ENCODE peak calls at places on chromosomes 5 and 9, in seven cellular contexts. One of them, this sample, is unnamed.

GRCh38 chr5:160311491-160312138 is 749 bp downstream of the CCNJL start:
- DNase-seq in HFF-Myc: no peak
- DNase-seq in AG04450: no peak
- DNase-seq in lower leg skin: no peak
- DNase-seq in left ventricle myocardium inferior: peak; percentile 52
- DNase-seq in GM12865: no peak
- DNase-seq in fibroblast of lung: peak; percentile 11
- DNase-seq in this sample: no peak

GRCh38 chr5:145920542-145921210 is 15.7 kb upstream of the SH3RF2 start:
- DNase-seq in HFF-Myc: no peak
- DNase-seq in AG04450: no peak
- DNase-seq in lower leg skin: no peak
- DNase-seq in left ventricle myocardium inferior: no peak
- DNase-seq in GM12865: no peak
- DNase-seq in fibroblast of lung: no peak
- DNase-seq in this sample: no peak

GRCh38 chr5:156322666-156323065 is 4.3 kb upstream of the SGCD start:
- DNase-seq in HFF-Myc: no peak
- DNase-seq in AG04450: no peak
- DNase-seq in lower leg skin: no peak
- DNase-seq in left ventricle myocardium inferior: no peak
- DNase-seq in GM12865: no peak
- DNase-seq in fibroblast of lung: no peak
- DNase-seq in this sample: no peak

GRCh38 chr9:96391021-96391765 is 7.7 kb upstream of the SLC35D2 start:
- DNase-seq in HFF-Myc: no peak
- DNase-seq in AG04450: no peak
- DNase-seq in lower leg skin: no peak
- DNase-seq in left ventricle myocardium inferior: no peak
- DNase-seq in GM12865: no peak
- DNase-seq in fibroblast of lung: no peak
- DNase-seq in this sample: no peak

GRCh38 chr5:40678021-40678939 is 1.4 kb upstream of the PTGER4 start:
- DNase-seq in HFF-Myc: no peak
- DNase-seq in AG04450: no peak
- DNase-seq in lower leg skin: no peak
- DNase-seq in left ventricle myocardium inferior: no peak
- DNase-seq in GM12865: peak; percentile 20
- DNase-seq in fibroblast of lung: peak; percentile 26
- DNase-seq in this sample: no peak

GRCh38 chr5:6108540-6108848 is 269.9 kb downstream of the MED10 start:
- DNase-seq in HFF-Myc: no peak
- DNase-seq in AG04450: no peak
- DNase-seq in lower leg skin: no peak
- DNase-seq in left ventricle myocardium inferior: no peak
- DNase-seq in GM12865: peak; percentile 38
- DNase-seq in fibroblast of lung: no peak
- DNase-seq in this sample: no peak

GRCh38 chr5:129096382-129096991 is 1.9 kb downstream of the ISOC1 start:
- DNase-seq in HFF-Myc: no peak
- DNase-seq in AG04450: no peak
- DNase-seq in lower leg skin: no peak
- DNase-seq in left ventricle myocardium inferior: no peak
- DNase-seq in GM12865: no peak
- DNase-seq in fibroblast of lung: no peak
- DNase-seq in this sample: no peak

GRCh38 chr9:94014845-94015244 is 59.7 kb upstream of the BARX1 start:
- DNase-seq in HFF-Myc: no peak
- DNase-seq in AG04450: no peak
- DNase-seq in lower leg skin: no peak
- DNase-seq in left ventricle myocardium inferior: no peak
- DNase-seq in GM12865: no peak
- DNase-seq in fibroblast of lung: no peak
- DNase-seq in this sample: no peak

GRCh38 chr5:68928617-68929302 is 165.1 kb upstream of the SLC30A5 start:
- DNase-seq in HFF-Myc: no peak
- DNase-seq in AG04450: no peak
- DNase-seq in lower leg skin: no peak
- DNase-seq in left ventricle myocardium inferior: no peak
- DNase-seq in GM12865: no peak
- DNase-seq in fibroblast of lung: no peak
- DNase-seq in this sample: no peak

GRCh38 chr9:36470891-36471290 is 70.8 kb upstream of the RNF38 start:
- DNase-seq in HFF-Myc: no peak
- DNase-seq in AG04450: peak; percentile 33
- DNase-seq in lower leg skin: peak; percentile 88
- DNase-seq in left ventricle myocardium inferior: peak; percentile 68
- DNase-seq in GM12865: peak; percentile 89
- DNase-seq in fibroblast of lung: peak; percentile 49
- DNase-seq in this sample: no peak

GRCh38 chr5:151648089-151648488 is 38.6 kb downstream of the SPARC start:
- DNase-seq in HFF-Myc: no peak
- DNase-seq in AG04450: no peak
- DNase-seq in lower leg skin: no peak
- DNase-seq in left ventricle myocardium inferior: no peak
- DNase-seq in GM12865: no peak
- DNase-seq in fibroblast of lung: no peak
- DNase-seq in this sample: no peak

GRCh38 chr9:120383611-120383998 is 196.4 kb downstream of the CDK5RAP2 start:
- DNase-seq in HFF-Myc: no peak
- DNase-seq in AG04450: no peak
- DNase-seq in lower leg skin: peak; percentile 76
- DNase-seq in left ventricle myocardium inferior: no peak
- DNase-seq in GM12865: no peak
- DNase-seq in fibroblast of lung: no peak
- DNase-seq in this sample: no peak

GRCh38 chr5:146369691-146370090 is 31.1 kb downstream of the POU4F3 start:
- DNase-seq in HFF-Myc: no peak
- DNase-seq in AG04450: no peak
- DNase-seq in lower leg skin: no peak
- DNase-seq in left ventricle myocardium inferior: no peak
- DNase-seq in GM12865: no peak
- DNase-seq in fibroblast of lung: peak; percentile 92
- DNase-seq in this sample: peak; percentile 78

GRCh38 chr5:14767942-14768837 is 103.4 kb downstream of the ANKH start:
- DNase-seq in HFF-Myc: no peak
- DNase-seq in AG04450: no peak
- DNase-seq in lower leg skin: no peak
- DNase-seq in left ventricle myocardium inferior: no peak
- DNase-seq in GM12865: no peak
- DNase-seq in fibroblast of lung: no peak
- DNase-seq in this sample: no peak

GRCh38 chr9:5721279-5722087 is 92.6 kb downstream of the RIC1 start:
- DNase-seq in HFF-Myc: no peak
- DNase-seq in AG04450: no peak
- DNase-seq in lower leg skin: no peak
- DNase-seq in left ventricle myocardium inferior: no peak
- DNase-seq in GM12865: no peak
- DNase-seq in fibroblast of lung: no peak
- DNase-seq in this sample: no peak

GRCh38 chr5:100889896-100890295 is 13.2 kb downstream of the ST8SIA4 start:
- DNase-seq in HFF-Myc: no peak
- DNase-seq in AG04450: no peak
- DNase-seq in lower leg skin: no peak
- DNase-seq in left ventricle myocardium inferior: no peak
- DNase-seq in GM12865: no peak
- DNase-seq in fibroblast of lung: no peak
- DNase-seq in this sample: no peak
- H3K4me3 ChIP-seq in HFF-Myc: no peak overlapping the region
- H3K4me3 ChIP-seq in AG04450: no peak overlapping the region
- H3K4me3 ChIP-seq in lower leg skin: no peak overlapping the region
- H3K4me3 ChIP-seq in left ventricle myocardium inferior: peak overlapping the region; percentile 58
- H3K4me3 ChIP-seq in GM12865: peak overlapping the region; percentile 22
- H3K4me3 ChIP-seq in fibroblast of lung: no peak overlapping the region
- H3K4me3 ChIP-seq in this sample: no peak overlapping the region

GRCh38 chr5:140243855-140244254 is 59.0 kb downstream of the PFDN1 start:
- DNase-seq in HFF-Myc: no peak
- DNase-seq in AG04450: no peak
- DNase-seq in lower leg skin: no peak
- DNase-seq in left ventricle myocardium inferior: no peak
- DNase-seq in GM12865: no peak
- DNase-seq in fibroblast of lung: no peak
- DNase-seq in this sample: no peak

GRCh38 chr5:140242099-140242498 is 60.8 kb downstream of the PFDN1 start:
- DNase-seq in HFF-Myc: no peak
- DNase-seq in AG04450: no peak
- DNase-seq in lower leg skin: no peak
- DNase-seq in left ventricle myocardium inferior: no peak
- DNase-seq in GM12865: no peak
- DNase-seq in fibroblast of lung: no peak
- DNase-seq in this sample: no peak

GRCh38 chr5:140244525-140245025 is 58.3 kb downstream of the PFDN1 start:
- DNase-seq in HFF-Myc: peak; percentile 45
- DNase-seq in AG04450: peak; percentile 79
- DNase-seq in lower leg skin: peak; percentile 98
- DNase-seq in left ventricle myocardium inferior: peak; percentile 91
- DNase-seq in GM12865: peak; percentile 91
- DNase-seq in fibroblast of lung: peak; percentile 86
- DNase-seq in this sample: peak; percentile 81

GRCh38 chr5:140240987-140241706 is 61.8 kb downstream of the PFDN1 start:
- DNase-seq in HFF-Myc: peak; percentile 61
- DNase-seq in AG04450: peak; percentile 71
- DNase-seq in lower leg skin: peak; percentile 96
- DNase-seq in left ventricle myocardium inferior: peak; percentile 92
- DNase-seq in GM12865: no peak
- DNase-seq in fibroblast of lung: peak; percentile 92
- DNase-seq in this sample: peak; percentile 91

DNA sequence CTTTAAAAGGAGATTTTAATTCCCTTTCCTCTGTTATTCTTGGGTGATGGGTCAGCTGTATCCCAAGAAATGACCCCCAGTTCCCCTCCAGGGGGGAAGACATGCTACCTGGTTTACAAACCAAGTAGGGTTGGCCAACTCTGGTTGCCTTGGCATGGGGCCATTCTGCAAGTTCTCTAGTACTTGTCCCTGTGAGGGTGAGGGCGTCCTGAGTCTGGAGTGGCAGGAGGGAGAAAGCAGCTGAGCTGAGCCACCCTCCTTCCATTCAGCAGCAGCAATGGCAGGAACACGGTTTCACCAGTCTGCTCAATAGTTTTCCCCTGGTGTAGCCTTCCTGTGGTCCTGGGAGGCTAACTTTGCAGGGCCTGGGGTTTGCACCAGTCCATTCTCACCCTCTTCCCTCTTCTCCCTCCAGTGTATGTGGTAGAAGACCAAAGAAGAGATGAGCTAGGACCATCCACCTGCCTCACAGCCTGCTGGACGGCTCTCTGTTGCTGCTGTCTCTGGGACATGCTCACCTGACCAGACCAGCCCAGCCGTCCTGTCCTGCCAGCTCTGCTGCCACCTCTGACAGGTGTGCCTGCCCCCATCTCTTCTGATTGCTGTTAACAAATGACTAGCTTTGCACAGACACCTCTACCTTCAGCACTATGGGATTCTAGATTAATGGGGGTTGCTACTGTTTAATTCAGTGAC is 59.9 kb downstream of the PFDN1 start:
- DNase-seq in HFF-Myc: no peak
- DNase-seq in AG04450: no peak
- DNase-seq in lower leg skin: no peak
- DNase-seq in left ventricle myocardium inferior: peak; percentile 38
- DNase-seq in GM12865: no peak
- DNase-seq in fibroblast of lung: no peak
- DNase-seq in this sample: no peak
- H3K4me3 ChIP-seq in HFF-Myc: no peak overlapping the region
- H3K4me3 ChIP-seq in AG04450: no peak overlapping the region
- H3K4me3 ChIP-seq in lower leg skin: no peak overlapping the region
- H3K4me3 ChIP-seq in left ventricle myocardium inferior: no peak overlapping the region
- H3K4me3 ChIP-seq in GM12865: no peak overlapping the region
- H3K4me3 ChIP-seq in fibroblast of lung: no peak overlapping the region
- H3K4me3 ChIP-seq in this sample: no peak overlapping the region

DNA sequence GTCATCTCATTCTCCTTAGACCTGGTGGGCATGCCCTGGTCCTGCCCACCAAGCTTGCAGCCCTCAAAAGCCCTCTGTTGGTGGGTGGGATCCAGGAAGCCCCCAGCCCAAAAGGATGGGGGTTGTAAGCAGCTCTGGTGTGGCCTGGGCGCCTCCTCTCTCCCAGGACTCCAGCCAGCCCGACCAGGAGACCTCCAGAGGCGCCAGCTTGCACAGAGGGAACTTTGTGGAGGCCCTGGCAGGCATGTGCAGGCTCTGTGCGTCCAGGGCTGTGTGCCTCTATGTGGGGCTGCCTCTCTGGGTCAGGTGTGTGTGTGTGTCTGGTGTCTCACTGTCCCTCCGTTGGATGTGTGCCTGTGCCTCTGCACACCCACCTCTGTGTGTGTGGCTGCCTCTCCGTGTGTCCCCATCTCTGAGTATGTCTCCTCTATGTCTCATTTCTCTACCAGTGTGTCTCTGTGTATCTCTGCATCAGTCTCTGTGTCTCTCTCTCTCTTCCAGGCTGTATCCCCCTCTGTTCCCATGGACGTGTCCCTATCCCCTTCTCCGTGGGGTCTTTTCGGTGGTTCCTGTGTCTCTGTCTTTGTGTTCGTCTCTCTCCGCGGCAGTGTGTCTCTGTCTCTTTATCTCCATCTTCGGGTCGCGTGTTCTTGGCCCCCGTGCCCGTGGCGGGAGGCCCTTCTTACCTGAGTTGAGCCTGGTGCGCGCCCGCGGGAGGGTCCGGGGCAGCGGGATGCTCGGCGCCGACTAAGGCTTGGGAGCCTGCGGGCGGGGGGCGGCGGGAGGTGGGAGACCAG is 501 bp downstream of the ENHO start:
- DNase-seq in HFF-Myc: no peak
- DNase-seq in AG04450: no peak
- DNase-seq in lower leg skin: no peak
- DNase-seq in left ventricle myocardium inferior: peak; percentile 27
- DNase-seq in GM12865: no peak
- DNase-seq in fibroblast of lung: no peak
- DNase-seq in this sample: no peak
- H3K4me3 ChIP-seq in HFF-Myc: peak overlapping the region; percentile 34
- H3K4me3 ChIP-seq in AG04450: peak overlapping the region; percentile 25
- H3K4me3 ChIP-seq in lower leg skin: peak overlapping the region; percentile 30
- H3K4me3 ChIP-seq in left ventricle myocardium inferior: peak overlapping the region; percentile 69
- H3K4me3 ChIP-seq in GM12865: no peak overlapping the region
- H3K4me3 ChIP-seq in fibroblast of lung: no peak overlapping the region
- H3K4me3 ChIP-seq in this sample: peak overlapping the region; percentile 30

GRCh38 chr5:98320317-98320716 is 453.1 kb upstream of the RGMB start:
- DNase-seq in HFF-Myc: no peak
- DNase-seq in AG04450: no peak
- DNase-seq in lower leg skin: no peak
- DNase-seq in left ventricle myocardium inferior: no peak
- DNase-seq in GM12865: no peak
- DNase-seq in fibroblast of lung: no peak
- DNase-seq in this sample: no peak

GRCh38 chr5:98319299-98320011 is 454.0 kb upstream of the RGMB start:
- DNase-seq in HFF-Myc: no peak
- DNase-seq in AG04450: no peak
- DNase-seq in lower leg skin: no peak
- DNase-seq in left ventricle myocardium inferior: no peak
- DNase-seq in GM12865: no peak
- DNase-seq in fibroblast of lung: no peak
- DNase-seq in this sample: no peak

DNA sequence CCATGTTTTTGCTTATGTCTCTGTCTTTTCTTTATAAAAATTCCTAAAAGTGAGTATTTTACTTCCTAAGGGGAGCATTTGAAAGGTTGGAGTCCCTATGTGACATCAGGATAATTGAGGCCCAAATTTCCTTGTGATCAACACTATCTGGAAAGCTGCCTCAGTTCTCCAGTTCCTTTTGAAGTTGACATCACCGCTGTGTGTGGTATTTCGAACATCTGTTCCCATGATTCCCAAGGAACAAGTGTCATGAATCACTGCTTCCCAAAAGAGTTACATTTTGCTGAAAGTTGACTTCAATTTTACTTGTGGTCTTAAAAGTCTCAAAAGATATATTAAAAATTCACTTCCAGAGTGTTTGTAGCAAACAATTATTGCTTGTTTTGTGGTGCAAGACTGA is 452.1 kb upstream of the RGMB start:
- DNase-seq in HFF-Myc: no peak
- DNase-seq in AG04450: no peak
- DNase-seq in lower leg skin: no peak
- DNase-seq in left ventricle myocardium inferior: no peak
- DNase-seq in GM12865: no peak
- DNase-seq in fibroblast of lung: no peak
- DNase-seq in this sample: no peak
- H3K4me3 ChIP-seq in HFF-Myc: no peak overlapping the region
- H3K4me3 ChIP-seq in AG04450: no peak overlapping the region
- H3K4me3 ChIP-seq in lower leg skin: no peak overlapping the region
- H3K4me3 ChIP-seq in left ventricle myocardium inferior: no peak overlapping the region
- H3K4me3 ChIP-seq in GM12865: no peak overlapping the region
- H3K4me3 ChIP-seq in fibroblast of lung: no peak overlapping the region
- H3K4me3 ChIP-seq in this sample: no peak overlapping the region